ENCODE peak calls at places on chromosomes 16 and 17, in six cellular contexts. One of them, this sample, is unnamed.

GRCh38 chr17:28466521-28467048 is 6.9 kb upstream of the SLC13A2 start:
- DNase-seq in breast epithelium: no peak
- DNase-seq in prostate gland: no peak
- DNase-seq in suprapubic skin: peak; percentile 18
- DNase-seq in endothelial cell of umbilical vein: no peak
- DNase-seq in transverse colon: no peak
- DNase-seq in this sample: no peak

GRCh38 chr16:88650749-88651275 is at the start of gene CYBA:
- DNase-seq in endothelial cell of umbilical vein: peak; percentile 20
- DNase-seq in prostate gland: peak; percentile 41
- DNase-seq in breast epithelium: no peak
- DNase-seq in transverse colon: peak; percentile 91
- DNase-seq in suprapubic skin: no peak
- DNase-seq in this sample: peak; percentile 99

GRCh38 chr17:2237960-2238359 is 65.6 kb downstream of the SMG6 start:
- DNase-seq in transverse colon: no peak
- DNase-seq in suprapubic skin: no peak
- DNase-seq in endothelial cell of umbilical vein: no peak
- DNase-seq in breast epithelium: no peak
- DNase-seq in prostate gland: no peak
- DNase-seq in this sample: no peak

GRCh38 chr16:29943846-29944669 is 17.8 kb upstream of the TMEM219 start:
- DNase-seq in breast epithelium: no peak
- DNase-seq in endothelial cell of umbilical vein: peak; percentile 38
- DNase-seq in suprapubic skin: no peak
- DNase-seq in prostate gland: peak; percentile 47
- DNase-seq in transverse colon: peak; percentile 79
- DNase-seq in this sample: no peak

GRCh38 chr16:86700396-86700945 is 122.1 kb downstream of the FOXL1 start:
- DNase-seq in endothelial cell of umbilical vein: no peak
- DNase-seq in suprapubic skin: no peak
- DNase-seq in transverse colon: no peak
- DNase-seq in prostate gland: no peak
- DNase-seq in breast epithelium: no peak
- DNase-seq in this sample: no peak

GRCh38 chr17:2965621-2966275 is 97.7 kb downstream of the OR1D5 start:
- DNase-seq in endothelial cell of umbilical vein: no peak
- DNase-seq in suprapubic skin: no peak
- DNase-seq in transverse colon: no peak
- DNase-seq in prostate gland: peak; percentile 83
- DNase-seq in breast epithelium: peak; percentile 88
- DNase-seq in this sample: no peak

GRCh38 chr16:56671706-56672105 is 2.1 kb downstream of the MT1H start:
- DNase-seq in transverse colon: no peak
- DNase-seq in suprapubic skin: no peak
- DNase-seq in breast epithelium: no peak
- DNase-seq in prostate gland: no peak
- DNase-seq in endothelial cell of umbilical vein: no peak
- DNase-seq in this sample: no peak

GRCh38 chr16:31451681-31452351 is 7.5 kb upstream of the ARMC5 start:
- DNase-seq in transverse colon: no peak
- DNase-seq in breast epithelium: no peak
- DNase-seq in prostate gland: peak; percentile 65
- DNase-seq in endothelial cell of umbilical vein: peak; percentile 56
- DNase-seq in suprapubic skin: peak; percentile 75
- DNase-seq in this sample: no peak

GRCh38 chr17:7589204-7589868 is 558 bp downstream of the SOX15 start:
- DNase-seq in breast epithelium: peak; percentile 82
- DNase-seq in transverse colon: peak; percentile 81
- DNase-seq in prostate gland: peak; percentile 86
- DNase-seq in endothelial cell of umbilical vein: peak; percentile 78
- DNase-seq in suprapubic skin: peak; percentile 91
- DNase-seq in this sample: peak; percentile 91

GRCh38 chr17:77593081-77593480 is 365.4 kb upstream of the TNRC6C start:
- DNase-seq in transverse colon: no peak
- DNase-seq in suprapubic skin: no peak
- DNase-seq in breast epithelium: peak; percentile 45
- DNase-seq in prostate gland: no peak
- DNase-seq in endothelial cell of umbilical vein: no peak
- DNase-seq in this sample: no peak

GRCh38 chr17:2672026-2672425 is 39.5 kb downstream of the CLUH start:
- DNase-seq in transverse colon: no peak
- DNase-seq in suprapubic skin: no peak
- DNase-seq in breast epithelium: no peak
- DNase-seq in prostate gland: no peak
- DNase-seq in endothelial cell of umbilical vein: no peak
- DNase-seq in this sample: no peak

GRCh38 chr16:4990415-4990814 is 32.3 kb downstream of the SEC14L5 start:
- DNase-seq in prostate gland: no peak
- DNase-seq in suprapubic skin: no peak
- DNase-seq in breast epithelium: no peak
- DNase-seq in transverse colon: no peak
- DNase-seq in endothelial cell of umbilical vein: no peak
- DNase-seq in this sample: no peak

GRCh38 chr17:20116683-20117309 is 107.6 kb downstream of the SPECC1 start:
- DNase-seq in endothelial cell of umbilical vein: peak; percentile 48
- DNase-seq in suprapubic skin: no peak
- DNase-seq in prostate gland: peak; percentile 46
- DNase-seq in breast epithelium: no peak
- DNase-seq in transverse colon: peak; percentile 33
- DNase-seq in this sample: no peak

GRCh38 chr17:27346228-27346899 is 52.5 kb downstream of the WSB1 start:
- DNase-seq in suprapubic skin: no peak
- DNase-seq in endothelial cell of umbilical vein: peak; percentile 73
- DNase-seq in transverse colon: no peak
- DNase-seq in prostate gland: no peak
- DNase-seq in breast epithelium: no peak
- DNase-seq in this sample: no peak

GRCh38 chr16:12574721-12575120 is 229.0 kb downstream of the CPPED1 start:
- DNase-seq in transverse colon: no peak
- DNase-seq in breast epithelium: no peak
- DNase-seq in suprapubic skin: no peak
- DNase-seq in endothelial cell of umbilical vein: no peak
- DNase-seq in prostate gland: no peak
- DNase-seq in this sample: no peak

GRCh38 chr16:84608281-84608680 is 9.6 kb downstream of the COTL1 start:
- DNase-seq in suprapubic skin: no peak
- DNase-seq in transverse colon: no peak
- DNase-seq in breast epithelium: no peak
- DNase-seq in endothelial cell of umbilical vein: no peak
- DNase-seq in prostate gland: no peak
- DNase-seq in this sample: no peak

GRCh38 chr17:44380767-44381166 is 8.7 kb downstream of the ITGA2B start:
- DNase-seq in endothelial cell of umbilical vein: no peak
- DNase-seq in transverse colon: no peak
- DNase-seq in breast epithelium: no peak
- DNase-seq in suprapubic skin: no peak
- DNase-seq in prostate gland: no peak
- DNase-seq in this sample: no peak

GRCh38 chr17:12312692-12313091 is 292.0 kb downstream of the MAP2K4 start:
- DNase-seq in prostate gland: no peak
- DNase-seq in breast epithelium: no peak
- DNase-seq in endothelial cell of umbilical vein: no peak
- DNase-seq in transverse colon: no peak
- DNase-seq in suprapubic skin: no peak
- DNase-seq in this sample: no peak

GRCh38 chr16:89473791-89474414 is 16.5 kb downstream of the ANKRD11 start:
- DNase-seq in breast epithelium: no peak
- DNase-seq in endothelial cell of umbilical vein: no peak
- DNase-seq in prostate gland: no peak
- DNase-seq in suprapubic skin: no peak
- DNase-seq in transverse colon: no peak
- DNase-seq in this sample: no peak

GRCh38 chr17:59830007-59830630 is 62.6 kb downstream of the TUBD1 start:
- DNase-seq in transverse colon: no peak
- DNase-seq in endothelial cell of umbilical vein: peak; percentile 44
- DNase-seq in breast epithelium: no peak
- DNase-seq in prostate gland: no peak
- DNase-seq in suprapubic skin: no peak
- DNase-seq in this sample: no peak

GRCh38 chr17:59830846-59831486 is 61.8 kb downstream of the TUBD1 start:
- DNase-seq in endothelial cell of umbilical vein: no peak
- DNase-seq in breast epithelium: no peak
- DNase-seq in prostate gland: no peak
- DNase-seq in transverse colon: no peak
- DNase-seq in suprapubic skin: no peak
- DNase-seq in this sample: no peak

GRCh38 chr17:59827721-59828477 is 64.8 kb downstream of the TUBD1 start:
- DNase-seq in endothelial cell of umbilical vein: peak; percentile 31
- DNase-seq in breast epithelium: no peak
- DNase-seq in suprapubic skin: no peak
- DNase-seq in transverse colon: no peak
- DNase-seq in prostate gland: no peak
- DNase-seq in this sample: no peak

GRCh38 chr17:59828478-59828760 is 64.3 kb downstream of the TUBD1 start:
- DNase-seq in prostate gland: no peak
- DNase-seq in breast epithelium: no peak
- DNase-seq in endothelial cell of umbilical vein: no peak
- DNase-seq in suprapubic skin: no peak
- DNase-seq in transverse colon: no peak
- DNase-seq in this sample: no peak

DNA sequence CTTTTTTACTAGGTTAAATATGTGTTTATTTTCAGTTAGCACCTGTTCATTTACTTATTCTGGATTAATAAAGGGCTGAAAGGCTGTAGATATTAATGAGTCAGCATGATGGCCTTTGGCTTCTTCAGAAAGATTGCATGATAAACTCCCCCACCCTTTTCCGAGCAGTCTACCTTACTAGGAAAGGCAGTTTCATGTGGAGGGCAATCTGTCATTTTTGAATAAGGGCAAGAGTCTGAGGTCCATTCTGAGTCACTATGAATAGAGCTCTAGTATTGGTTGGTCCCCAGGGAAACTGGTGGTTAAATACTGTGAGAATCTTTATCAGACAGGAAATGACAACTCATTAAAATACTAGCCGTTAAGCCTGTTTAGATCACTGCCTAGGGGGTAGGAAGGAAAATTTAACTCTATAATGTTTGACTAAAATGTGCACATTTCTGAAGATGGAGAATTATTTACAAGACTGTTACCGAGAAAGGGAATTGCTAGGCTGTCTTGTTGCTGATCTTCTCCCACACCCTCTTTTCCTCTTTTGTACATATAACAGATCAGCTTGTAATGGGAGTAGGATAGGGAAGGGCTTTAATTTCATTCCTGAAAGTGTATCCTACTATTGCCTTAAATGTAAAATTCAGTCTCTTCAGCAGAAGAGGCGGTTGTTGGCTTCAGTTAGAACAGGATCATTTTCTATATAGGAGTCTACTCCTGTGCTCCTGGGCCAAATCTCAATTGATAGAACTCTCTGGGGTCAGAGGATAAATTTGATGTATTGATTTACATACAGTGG is 63.3 kb downstream of the TUBD1 start:
- DNase-seq in endothelial cell of umbilical vein: peak; percentile 99
- DNase-seq in breast epithelium: no peak
- DNase-seq in suprapubic skin: no peak
- DNase-seq in transverse colon: no peak
- DNase-seq in prostate gland: no peak
- DNase-seq in this sample: no peak
- TF ChIP-seq POLR2AphosphoS5 in endothelial cell of umbilical vein: peak; percentile 69
- TF ChIP-seq POLR2AphosphoS5 in breast epithelium: no peak
- TF ChIP-seq POLR2AphosphoS5 in suprapubic skin: no peak
- TF ChIP-seq POLR2AphosphoS5 in transverse colon: peak; percentile 83
- TF ChIP-seq POLR2AphosphoS5 in prostate gland: peak; percentile 62
- TF ChIP-seq POLR2AphosphoS5 in this sample: no peak

GRCh38 chr17:40548982-40549680 is 16.1 kb downstream of the CCR7 start:
- DNase-seq in transverse colon: peak; percentile 40
- DNase-seq in prostate gland: no peak
- DNase-seq in suprapubic skin: peak; percentile 71
- DNase-seq in breast epithelium: peak; percentile 73
- DNase-seq in endothelial cell of umbilical vein: peak; percentile 87
- DNase-seq in this sample: no peak
- TF ChIP-seq POLR2A in transverse colon: no peak
- TF ChIP-seq POLR2A in prostate gland: no peak
- TF ChIP-seq POLR2A in suprapubic skin: no peak
- TF ChIP-seq POLR2A in breast epithelium: no peak
- TF ChIP-seq POLR2A in endothelial cell of umbilical vein: no peak
- TF ChIP-seq POLR2A in this sample: no peak

DNA sequence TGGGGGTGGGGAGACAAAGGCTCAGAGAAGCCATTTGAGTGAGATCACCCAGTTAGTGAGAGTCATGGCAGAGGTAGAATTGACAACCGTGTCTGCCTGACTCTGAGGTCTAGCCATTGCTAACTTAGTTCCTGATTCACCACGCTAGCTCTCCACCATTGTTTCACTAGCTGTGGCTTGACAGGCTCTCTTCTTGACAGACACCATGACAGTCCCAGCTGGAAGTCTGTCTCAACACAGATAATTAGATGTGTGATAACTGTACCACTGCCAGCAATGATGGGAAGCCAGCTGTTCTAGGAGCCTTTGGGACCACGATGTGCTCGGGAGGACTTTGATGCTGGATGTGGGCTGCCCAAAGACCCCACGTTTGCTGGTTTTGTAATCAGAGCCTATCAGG is 170.5 kb upstream of the CACNG3 start:
- DNase-seq in transverse colon: no peak
- DNase-seq in breast epithelium: no peak
- DNase-seq in prostate gland: no peak
- DNase-seq in suprapubic skin: no peak
- DNase-seq in endothelial cell of umbilical vein: no peak
- DNase-seq in this sample: no peak
- TF ChIP-seq POLR2AphosphoS5 in transverse colon: no peak
- TF ChIP-seq POLR2AphosphoS5 in breast epithelium: no peak
- TF ChIP-seq POLR2AphosphoS5 in prostate gland: no peak
- TF ChIP-seq POLR2AphosphoS5 in suprapubic skin: no peak
- TF ChIP-seq POLR2AphosphoS5 in endothelial cell of umbilical vein: no peak
- TF ChIP-seq POLR2AphosphoS5 in this sample: no peak

GRCh38 chr16:67236551-67237395 is 9.8 kb downstream of the TMEM208 start:
- DNase-seq in prostate gland: no peak
- DNase-seq in endothelial cell of umbilical vein: peak; percentile 60
- DNase-seq in transverse colon: peak; percentile 41
- DNase-seq in suprapubic skin: no peak
- DNase-seq in breast epithelium: no peak
- DNase-seq in this sample: peak; percentile 91

GRCh38 chr16:67233596-67233995 is 6.7 kb downstream of the TMEM208 start:
- DNase-seq in prostate gland: no peak
- DNase-seq in suprapubic skin: no peak
- DNase-seq in breast epithelium: no peak
- DNase-seq in transverse colon: no peak
- DNase-seq in endothelial cell of umbilical vein: no peak
- DNase-seq in this sample: no peak

GRCh38 chr16:67235816-67236547 is 9.1 kb downstream of the TMEM208 start:
- DNase-seq in prostate gland: no peak
- DNase-seq in endothelial cell of umbilical vein: no peak
- DNase-seq in suprapubic skin: no peak
- DNase-seq in transverse colon: no peak
- DNase-seq in breast epithelium: no peak
- DNase-seq in this sample: no peak

GRCh38 chr16:67230809-67231660 is 4.1 kb downstream of the TMEM208 start:
- DNase-seq in transverse colon: no peak
- DNase-seq in suprapubic skin: no peak
- DNase-seq in endothelial cell of umbilical vein: no peak
- DNase-seq in breast epithelium: no peak
- DNase-seq in prostate gland: no peak
- DNase-seq in this sample: no peak

DNA sequence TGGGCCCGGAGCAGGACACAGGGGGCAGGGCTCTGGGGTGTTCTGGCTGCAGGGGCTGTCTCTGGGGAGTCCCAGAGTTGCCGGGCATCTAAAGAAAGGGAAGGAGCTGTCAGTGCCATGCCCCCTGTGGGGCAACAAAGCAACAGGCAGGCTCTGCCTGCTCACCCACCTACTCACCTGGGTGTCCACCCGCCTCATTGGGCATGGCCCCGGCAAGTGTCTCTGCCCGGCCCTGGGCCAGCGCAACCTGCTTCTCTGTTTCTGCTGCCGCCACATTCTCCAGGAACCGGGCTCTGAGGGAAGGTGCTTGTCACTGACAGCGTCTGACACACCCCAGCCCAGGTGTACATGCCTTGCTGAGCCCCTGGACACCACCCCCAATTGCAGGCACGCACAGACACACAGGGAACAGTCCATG is 7.3 kb downstream of the TMEM208 start:
- DNase-seq in suprapubic skin: no peak
- DNase-seq in endothelial cell of umbilical vein: no peak
- DNase-seq in breast epithelium: no peak
- DNase-seq in prostate gland: no peak
- DNase-seq in transverse colon: no peak
- DNase-seq in this sample: no peak
- TF ChIP-seq POLR2A in suprapubic skin: no peak
- TF ChIP-seq POLR2A in endothelial cell of umbilical vein: no peak
- TF ChIP-seq POLR2A in breast epithelium: no peak
- TF ChIP-seq POLR2A in prostate gland: no peak
- TF ChIP-seq POLR2A in transverse colon: no peak
- TF ChIP-seq POLR2A in this sample: no peak

This sample was measured in GM12891.